ENCODE peak calls at places on chromosome X, in four cellular contexts. L is CD8-positive, alpha-beta memory T cell; Z is heart left ventricle; A is H7. R is an unnamed sample.

GRCh38 chrX:130645955-130646583 is 244.3 kb downstream of the RBMX2 start:
- DNase-seq in A (no peak), L (no peak), Z (peak; percentile 19), R (no peak)

GRCh38 chrX:24982306-24982965 is 33.3 kb downstream of the ARX start:
- DNase-seq in L (no peak), A (no peak), Z (no peak), R (no peak)

GRCh38 chrX:37378830-37379229 is 29.7 kb downstream of the PRRG1 start:
- DNase-seq in Z (no peak), L (no peak), A (no peak), R (no peak)

GRCh38 chrX:149469406-149469805 is 35.7 kb downstream of the IDS start:
- DNase-seq in L (no peak), A (no peak), Z (no peak), R (no peak)

GRCh38 chrX:48711162-48711928 is 14.8 kb downstream of the SUV39H1 start:
- DNase-seq in Z (no peak), A (no peak), L (no peak), R (no peak)

GRCh38 chrX:153413731-153414130 is 2.5 kb downstream of the ZFP92 start:
- DNase-seq in A (no peak), Z (no peak), L (no peak), R (no peak)

GRCh38 chrX:23790147-23790497 is 7.1 kb downstream of the SAT1 start:
- DNase-seq in L (no peak), Z (no peak), A (no peak), R (no peak)

GRCh38 chrX:16826207-16826606 is 39.9 kb downstream of the TXLNG start:
- DNase-seq in A (peak; percentile 33), Z (no peak), L (no peak), R (no peak)

GRCh38 chrX:133649659-133650058 is 234.4 kb upstream of the GPC4 start:
- DNase-seq in Z (no peak), L (no peak), A (peak; percentile 44), R (no peak)

GRCh38 chrX:63835361-63835760 is 50.3 kb upstream of the ARHGEF9 start:
- DNase-seq in L (no peak), Z (no peak), A (no peak), R (no peak)

GRCh38 chrX:131792789-131793462 is 230.2 kb upstream of the STK26 start:
- DNase-seq in L (no peak), A (no peak), Z (peak; percentile 53), R (peak; percentile 92)

GRCh38 chrX:94058728-94059382 is 384.8 kb downstream of the FAM133A start:
- DNase-seq in L (no peak), Z (no peak), A (peak; percentile 19), R (no peak)

GRCh38 chrX:87693204-87693603 is 175.6 kb downstream of the KLHL4 start:
- DNase-seq in Z (no peak), L (no peak), A (no peak), R (no peak)

GRCh38 chrX:123961268-123962005 is at the start of gene STAG2:
- DNase-seq in A (peak; percentile 90), Z (peak; percentile 81), L (peak; percentile 15), R (peak; percentile 69)

GRCh38 chrX:133638285-133638684 is 223.0 kb upstream of the GPC4 start:
- DNase-seq in A (no peak), Z (no peak), L (no peak), R (no peak)

GRCh38 chrX:21638311-21638710 is 19.8 kb downstream of the KLHL34 start:
- DNase-seq in Z (no peak), L (no peak), A (no peak), R (no peak)

GRCh38 chrX:108511721-108512120 is 72.1 kb downstream of the COL4A5 start:
- DNase-seq in Z (no peak), L (no peak), A (no peak), R (no peak)

GRCh38 chrX:78104447-78105176 is 564 bp downstream of the PGK1 start:
- DNase-seq in L (peak; percentile 9), Z (peak; percentile 51), A (peak; percentile 30), R (peak; percentile 59)

GRCh38 chrX:56802428-56802827 is 73.4 kb downstream of the NBDY start:
- DNase-seq in A (peak; percentile 7), Z (no peak), L (no peak), R (no peak)

GRCh38 chrX:15761564-15762191 is 23.6 kb downstream of the CA5B start:
- DNase-seq in L (no peak), Z (no peak), A (peak; percentile 77), R (no peak)

GRCh38 chrX:9355739-9356138 is 109.1 kb upstream of the TBL1X start:
- DNase-seq in Z (no peak), L (no peak), A (no peak), R (no peak)

GRCh38 chrX:53089224-53089842 is 4.6 kb upstream of the KANTR start:
- DNase-seq in Z (peak; percentile 43), L (no peak), A (peak; percentile 72), R (no peak)

GRCh38 chrX:102833136-102833535 is 103.9 kb upstream of the RAB40AL start:
- DNase-seq in A (no peak), L (no peak), Z (no peak), R (no peak)

GRCh38 chrX:40683245-40683644 is 35.9 kb upstream of the CXorf38 start:
- DNase-seq in A (no peak), Z (no peak), L (no peak), R (no peak)

GRCh38 chrX:24242649-24243556 is 71.0 kb downstream of the SUPT20HL2 start:
- DNase-seq in A (no peak), Z (peak; percentile 33), L (no peak), R (no peak)

GRCh38 chrX:78708171-78708570 is 39.3 kb upstream of the LPAR4 start:
- DNase-seq in A (peak; percentile 11), Z (no peak), L (no peak), R (no peak)

GRCh38 chrX:40108959-40109287 is 11.2 kb upstream of the BCOR start:
- DNase-seq in Z (peak; percentile 85), L (peak; percentile 52), A (peak; percentile 93), R (no peak)

GRCh38 chrX:152915541-152916241 is 17.8 kb downstream of the ZNF185 start:
- DNase-seq in L (no peak), A (peak; percentile 88), Z (no peak), R (no peak)

GRCh38 chrX:107683124-107683895 is 55.0 kb downstream of the PRPS1 start:
- DNase-seq in A (no peak), Z (no peak), L (no peak), R (peak; percentile 46)

GRCh38 chrX:51876441-51876840 is 17.0 kb upstream of the MAGED1 start:
- DNase-seq in A (no peak), L (no peak), Z (no peak), R (no peak)

GRCh38 chrX:30577362-30577961 is at the start of gene TASL:
- DNase-seq in Z (no peak), L (no peak), A (no peak), R (no peak)
- H3K4me3 ChIP-seq in Z (no peak within 1 kb of the TSS), L (peak within 1 kb of the TSS; percentile 52), A (no peak within 1 kb of the TSS), R (no peak within 1 kb of the TSS)

GRCh38 chrX:10603612-10604011 is 16.8 kb downstream of the MID1 start:
- DNase-seq in L (no peak), A (peak; percentile 55), Z (no peak), R (no peak)

GRCh38 chrX:10598540-10598939 is 21.8 kb downstream of the MID1 start:
- DNase-seq in L (no peak), A (no peak), Z (peak; percentile 32), R (no peak)

GRCh38 chrX:10602646-10603045 is 17.7 kb downstream of the MID1 start:
- DNase-seq in Z (no peak), A (no peak), L (no peak), R (no peak)

GRCh38 chrX:10600479-10600878 is 19.9 kb downstream of the MID1 start:
- DNase-seq in Z (no peak), L (no peak), A (no peak), R (no peak)

DNA sequence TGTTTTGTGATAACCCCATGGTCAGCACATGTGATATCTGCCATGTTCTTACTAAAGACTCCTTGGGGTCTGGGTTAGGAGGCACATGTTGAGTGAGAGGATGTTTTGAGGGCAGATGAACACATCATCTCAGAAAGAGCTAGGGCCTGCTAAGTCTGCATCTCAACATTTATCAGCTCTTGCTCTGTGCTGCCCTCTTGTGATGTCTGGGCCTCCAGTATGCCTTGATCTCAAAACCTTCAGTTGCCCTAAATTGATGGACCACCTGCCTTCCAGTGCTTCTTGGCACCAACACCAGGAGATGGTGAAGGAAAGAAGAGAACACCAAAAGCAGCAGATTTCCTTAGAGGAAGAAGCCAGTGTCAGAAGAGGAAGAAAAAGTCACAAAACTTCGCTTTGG is 22.5 kb downstream of the MID1 start:
- DNase-seq in L (no peak), A (peak; percentile 48), Z (peak; percentile 22), R (no peak)
- H3K4me3 ChIP-seq in L (no peak overlapping the region), A (no peak overlapping the region), Z (no peak overlapping the region), R (no peak overlapping the region)

GRCh38 chrX:72131317-72132294 is at the start of gene RTL5:
- DNase-seq in Z (peak; percentile 84), A (peak; percentile 80), L (peak; percentile 47), R (peak; percentile 87)
- H3K4me3 ChIP-seq in Z (peak within 1 kb of the TSS; percentile 52), A (peak within 1 kb of the TSS; percentile 53), L (peak within 1 kb of the TSS; percentile 41), R (peak within 1 kb of the TSS; percentile 1)

GRCh38 chrX:46573896-46574336 is 351 bp downstream of the CHST7 start:
- DNase-seq in L (peak; percentile 59), A (peak; percentile 75), Z (peak; percentile 34), R (peak; percentile 41)

GRCh38 chrX:46572295-46572936 is 1.1 kb upstream of the CHST7 start:
- DNase-seq in A (no peak), Z (no peak), L (peak; percentile 6), R (no peak)

GRCh38 chrX:46574337-46574940 is 874 bp downstream of the CHST7 start:
- DNase-seq in L (peak; percentile 7), A (peak; percentile 57), Z (no peak), R (no peak)

GRCh38 chrX:46574941-46575381 is 1.4 kb downstream of the CHST7 start:
- DNase-seq in L (peak; percentile 7), A (peak; percentile 62), Z (no peak), R (no peak)

GRCh38 chrX:46573331-46573895 is at the start of gene CHST7:
- DNase-seq in A (peak; percentile 85), L (peak; percentile 49), Z (peak; percentile 71), R (peak; percentile 36)
- H3K4me3 ChIP-seq in A (peak within 1 kb of the TSS; percentile 72), L (peak within 1 kb of the TSS; percentile 33), Z (peak within 1 kb of the TSS; percentile 67), R (peak within 1 kb of the TSS; percentile 25)

DNA sequence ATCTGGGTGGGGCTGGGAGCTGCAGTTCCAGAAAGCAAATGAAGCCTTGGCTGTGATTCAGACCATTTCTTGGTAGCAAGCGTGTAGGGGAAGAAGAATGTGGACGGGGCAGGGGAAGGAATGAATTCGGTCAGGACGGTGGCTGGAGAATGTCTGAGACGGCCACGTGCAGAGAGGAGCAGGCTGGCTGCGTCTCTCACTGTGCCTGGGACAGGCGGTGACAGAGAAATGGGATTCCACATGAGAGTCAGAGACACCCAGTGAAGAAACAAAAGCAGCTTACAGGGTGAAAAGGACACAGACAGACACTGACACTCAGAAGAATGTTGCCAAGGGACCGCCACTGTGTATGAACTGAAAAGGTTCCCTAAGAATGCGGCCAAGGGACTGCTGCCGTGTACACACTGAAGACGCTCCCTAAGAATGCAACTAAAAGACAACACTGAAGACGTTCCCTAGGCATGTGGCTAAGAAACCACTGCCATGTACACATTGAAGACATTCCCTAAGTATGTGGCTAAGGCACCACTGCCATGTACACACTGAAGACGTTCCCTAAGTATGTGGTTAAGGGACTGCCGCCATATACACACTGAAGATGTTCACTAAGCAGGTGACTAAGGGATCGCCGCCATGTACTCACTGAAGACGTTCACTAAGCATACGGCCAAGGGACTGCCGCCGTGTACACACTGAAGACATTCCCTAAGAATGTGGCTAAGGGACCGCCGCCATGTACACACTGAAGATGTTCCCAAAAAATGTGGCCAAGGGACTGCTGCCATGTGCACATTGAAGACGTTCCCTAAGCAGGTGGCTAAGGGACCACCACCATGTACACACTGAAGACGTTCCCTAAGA is 49.1 kb downstream of the DHRSX start:
- DNase-seq in A (no peak), Z (no peak), L (no peak), R (no peak)
- H3K4me3 ChIP-seq in A (no peak overlapping the region), Z (no peak overlapping the region), L (no peak overlapping the region), R (no peak overlapping the region)

GRCh38 chrX:45748443-45748842 is 547.8 kb upstream of the DIPK2B start:
- DNase-seq in Z (no peak), L (no peak), A (no peak), R (no peak)
- H3K4me3 ChIP-seq in Z (peak overlapping the region; percentile 48), L (no peak overlapping the region), A (no peak overlapping the region), R (no peak overlapping the region)